ENCODE peak calls at places on chromosomes 4 and X, in eight cellular contexts. One of them, this sample, is unnamed.

GRCh38 chr4:82044141-82044993 is 329.4 kb downstream of the HNRNPD start:
- DNase-seq in suprapubic skin: peak; percentile 65
- DNase-seq in fibroblast of lung: peak; percentile 41
- DNase-seq in neural progenitor cell: peak; percentile 88
- DNase-seq in endodermal cell: peak; percentile 93
- DNase-seq in cardiac muscle cell: peak; percentile 84
- DNase-seq in breast epithelium: peak; percentile 54
- DNase-seq in astrocyte: peak; percentile 14
- DNase-seq in this sample: peak; percentile 55

GRCh38 chr4:9877123-9877522 is 95.7 kb downstream of the DRD5 start:
- DNase-seq in fibroblast of lung: no peak
- DNase-seq in endodermal cell: peak; percentile 54
- DNase-seq in suprapubic skin: no peak
- DNase-seq in breast epithelium: no peak
- DNase-seq in cardiac muscle cell: no peak
- DNase-seq in neural progenitor cell: no peak
- DNase-seq in astrocyte: no peak
- DNase-seq in this sample: no peak

GRCh38 chr4:186472948-186473347 is 82.4 kb downstream of the MTNR1A start:
- DNase-seq in suprapubic skin: no peak
- DNase-seq in endodermal cell: peak; percentile 57
- DNase-seq in cardiac muscle cell: peak; percentile 66
- DNase-seq in neural progenitor cell: peak; percentile 39
- DNase-seq in fibroblast of lung: peak; percentile 39
- DNase-seq in astrocyte: peak; percentile 23
- DNase-seq in breast epithelium: no peak
- DNase-seq in this sample: no peak

GRCh38 chrX:118802857-118803256 is 20.8 kb upstream of the ZCCHC12 start:
- DNase-seq in breast epithelium: no peak
- DNase-seq in cardiac muscle cell: peak; percentile 80
- DNase-seq in suprapubic skin: no peak
- DNase-seq in fibroblast of lung: peak; percentile 14
- DNase-seq in endodermal cell: no peak
- DNase-seq in neural progenitor cell: no peak
- DNase-seq in astrocyte: peak; percentile 20
- DNase-seq in this sample: no peak

GRCh38 chr4:168562021-168562691 is 65.3 kb downstream of the PALLD start:
- DNase-seq in astrocyte: peak; percentile 73
- DNase-seq in suprapubic skin: no peak
- DNase-seq in cardiac muscle cell: no peak
- DNase-seq in fibroblast of lung: peak; percentile 80
- DNase-seq in breast epithelium: no peak
- DNase-seq in neural progenitor cell: no peak
- DNase-seq in endodermal cell: no peak
- DNase-seq in this sample: no peak

GRCh38 chr4:38692421-38692820 is 28.4 kb downstream of the KLF3 start:
- DNase-seq in fibroblast of lung: no peak
- DNase-seq in astrocyte: no peak
- DNase-seq in breast epithelium: no peak
- DNase-seq in suprapubic skin: no peak
- DNase-seq in endodermal cell: no peak
- DNase-seq in neural progenitor cell: no peak
- DNase-seq in cardiac muscle cell: no peak
- DNase-seq in this sample: no peak

GRCh38 chr4:40699648-40700047 is 50.1 kb upstream of the NSUN7 start:
- DNase-seq in suprapubic skin: no peak
- DNase-seq in endodermal cell: no peak
- DNase-seq in cardiac muscle cell: peak; percentile 63
- DNase-seq in astrocyte: peak; percentile 80
- DNase-seq in neural progenitor cell: no peak
- DNase-seq in breast epithelium: no peak
- DNase-seq in fibroblast of lung: peak; percentile 83
- DNase-seq in this sample: no peak

GRCh38 chr4:154527308-154527707 is 22.9 kb downstream of the PLRG1 start:
- DNase-seq in suprapubic skin: no peak
- DNase-seq in cardiac muscle cell: no peak
- DNase-seq in fibroblast of lung: no peak
- DNase-seq in breast epithelium: no peak
- DNase-seq in endodermal cell: no peak
- DNase-seq in astrocyte: no peak
- DNase-seq in neural progenitor cell: no peak
- DNase-seq in this sample: no peak

GRCh38 chrX:111375747-111376146 is 36.2 kb downstream of the DCX start:
- DNase-seq in astrocyte: no peak
- DNase-seq in cardiac muscle cell: peak; percentile 0
- DNase-seq in breast epithelium: no peak
- DNase-seq in suprapubic skin: no peak
- DNase-seq in neural progenitor cell: peak; percentile 66
- DNase-seq in fibroblast of lung: peak; percentile 8
- DNase-seq in endodermal cell: no peak
- DNase-seq in this sample: no peak

GRCh38 chr4:71604785-71605184 is 179.1 kb downstream of the GC start:
- DNase-seq in suprapubic skin: no peak
- DNase-seq in endodermal cell: no peak
- DNase-seq in cardiac muscle cell: no peak
- DNase-seq in fibroblast of lung: no peak
- DNase-seq in neural progenitor cell: no peak
- DNase-seq in astrocyte: no peak
- DNase-seq in breast epithelium: no peak
- DNase-seq in this sample: no peak

GRCh38 chr4:104976258-104976657 is 170.4 kb upstream of the TET2 start:
- DNase-seq in astrocyte: no peak
- DNase-seq in endodermal cell: no peak
- DNase-seq in fibroblast of lung: no peak
- DNase-seq in neural progenitor cell: no peak
- DNase-seq in cardiac muscle cell: no peak
- DNase-seq in suprapubic skin: no peak
- DNase-seq in breast epithelium: no peak
- DNase-seq in this sample: no peak

GRCh38 chr4:30863031-30863430 is 142.9 kb downstream of the PCDH7 start:
- DNase-seq in fibroblast of lung: peak; percentile 85
- DNase-seq in astrocyte: peak; percentile 82
- DNase-seq in endodermal cell: no peak
- DNase-seq in neural progenitor cell: no peak
- DNase-seq in breast epithelium: no peak
- DNase-seq in suprapubic skin: no peak
- DNase-seq in cardiac muscle cell: peak; percentile 78
- DNase-seq in this sample: no peak

GRCh38 chrX:63657821-63658220 is 127.2 kb downstream of the ARHGEF9 start:
- DNase-seq in breast epithelium: no peak
- DNase-seq in fibroblast of lung: peak; percentile 87
- DNase-seq in cardiac muscle cell: peak; percentile 86
- DNase-seq in neural progenitor cell: no peak
- DNase-seq in astrocyte: peak; percentile 84
- DNase-seq in suprapubic skin: no peak
- DNase-seq in endodermal cell: no peak
- DNase-seq in this sample: peak; percentile 53

GRCh38 chr4:76354517-76355473 is 48.3 kb downstream of the STBD1 start:
- DNase-seq in astrocyte: no peak
- DNase-seq in suprapubic skin: no peak
- DNase-seq in endodermal cell: no peak
- DNase-seq in breast epithelium: no peak
- DNase-seq in neural progenitor cell: no peak
- DNase-seq in cardiac muscle cell: peak; percentile 18
- DNase-seq in fibroblast of lung: no peak
- DNase-seq in this sample: no peak

GRCh38 chrX:108641589-108642272 is 94.6 kb downstream of the IRS4 start:
- DNase-seq in fibroblast of lung: no peak
- DNase-seq in suprapubic skin: no peak
- DNase-seq in endodermal cell: peak; percentile 54
- DNase-seq in neural progenitor cell: no peak
- DNase-seq in astrocyte: no peak
- DNase-seq in cardiac muscle cell: no peak
- DNase-seq in breast epithelium: no peak
- DNase-seq in this sample: no peak

GRCh38 chr4:153976954-153977353 is 188.1 kb upstream of the SFRP2 start:
- DNase-seq in endodermal cell: no peak
- DNase-seq in suprapubic skin: no peak
- DNase-seq in astrocyte: no peak
- DNase-seq in neural progenitor cell: no peak
- DNase-seq in breast epithelium: no peak
- DNase-seq in fibroblast of lung: peak; percentile 2
- DNase-seq in cardiac muscle cell: no peak
- DNase-seq in this sample: no peak

GRCh38 chrX:136574548-136574947 is 42.5 kb downstream of the VGLL1 start:
- DNase-seq in cardiac muscle cell: peak; percentile 16
- DNase-seq in suprapubic skin: no peak
- DNase-seq in fibroblast of lung: no peak
- DNase-seq in astrocyte: no peak
- DNase-seq in breast epithelium: no peak
- DNase-seq in endodermal cell: no peak
- DNase-seq in neural progenitor cell: no peak
- DNase-seq in this sample: no peak

GRCh38 chr4:41881931-41882621 is 53.2 kb upstream of the TMEM33 start:
- DNase-seq in breast epithelium: peak; percentile 47
- DNase-seq in cardiac muscle cell: no peak
- DNase-seq in suprapubic skin: no peak
- DNase-seq in neural progenitor cell: peak; percentile 52
- DNase-seq in astrocyte: no peak
- DNase-seq in endodermal cell: peak; percentile 72
- DNase-seq in fibroblast of lung: no peak
- DNase-seq in this sample: no peak

GRCh38 chrX:119552508-119552907 is 12.7 kb downstream of the STEEP1 start:
- DNase-seq in astrocyte: peak; percentile 6
- DNase-seq in neural progenitor cell: no peak
- DNase-seq in endodermal cell: no peak
- DNase-seq in suprapubic skin: no peak
- DNase-seq in breast epithelium: no peak
- DNase-seq in cardiac muscle cell: peak; percentile 65
- DNase-seq in fibroblast of lung: peak; percentile 27
- DNase-seq in this sample: no peak

GRCh38 chr4:835148-836002 is 9.4 kb upstream of the CPLX1 start:
- DNase-seq in breast epithelium: no peak
- DNase-seq in neural progenitor cell: no peak
- DNase-seq in fibroblast of lung: no peak
- DNase-seq in astrocyte: no peak
- DNase-seq in suprapubic skin: no peak
- DNase-seq in cardiac muscle cell: no peak
- DNase-seq in endodermal cell: no peak
- DNase-seq in this sample: peak; percentile 62
- H3K27ac ChIP-seq in breast epithelium: no peak overlapping the region
- H3K27ac ChIP-seq in neural progenitor cell: no peak overlapping the region
- H3K27ac ChIP-seq in fibroblast of lung: no peak overlapping the region
- H3K27ac ChIP-seq in astrocyte: no peak overlapping the region
- H3K27ac ChIP-seq in suprapubic skin: no peak overlapping the region
- H3K27ac ChIP-seq in cardiac muscle cell: no peak overlapping the region
- H3K27ac ChIP-seq in endodermal cell: no peak overlapping the region
- H3K27ac ChIP-seq in this sample: no peak overlapping the region

GRCh38 chrX:40093586-40093985 is 4.2 kb downstream of the BCOR start:
- DNase-seq in suprapubic skin: no peak
- DNase-seq in cardiac muscle cell: no peak
- DNase-seq in fibroblast of lung: no peak
- DNase-seq in breast epithelium: no peak
- DNase-seq in endodermal cell: no peak
- DNase-seq in astrocyte: no peak
- DNase-seq in neural progenitor cell: peak; percentile 3
- DNase-seq in this sample: no peak

GRCh38 chrX:40090961-40091360 is 6.8 kb downstream of the BCOR start:
- DNase-seq in endodermal cell: peak; percentile 74
- DNase-seq in suprapubic skin: no peak
- DNase-seq in neural progenitor cell: peak; percentile 12
- DNase-seq in astrocyte: no peak
- DNase-seq in fibroblast of lung: no peak
- DNase-seq in breast epithelium: no peak
- DNase-seq in cardiac muscle cell: no peak
- DNase-seq in this sample: no peak

GRCh38 chrX:40092808-40093435 is 4.8 kb downstream of the BCOR start:
- DNase-seq in cardiac muscle cell: no peak
- DNase-seq in fibroblast of lung: no peak
- DNase-seq in neural progenitor cell: no peak
- DNase-seq in astrocyte: no peak
- DNase-seq in breast epithelium: no peak
- DNase-seq in suprapubic skin: no peak
- DNase-seq in endodermal cell: peak; percentile 86
- DNase-seq in this sample: no peak

GRCh38 chrX:40090050-40090804 is 7.5 kb downstream of the BCOR start:
- DNase-seq in cardiac muscle cell: peak; percentile 37
- DNase-seq in fibroblast of lung: no peak
- DNase-seq in breast epithelium: no peak
- DNase-seq in astrocyte: no peak
- DNase-seq in endodermal cell: peak; percentile 86
- DNase-seq in neural progenitor cell: peak; percentile 67
- DNase-seq in suprapubic skin: no peak
- DNase-seq in this sample: no peak

GRCh38 chrX:40091691-40092421 is 5.9 kb downstream of the BCOR start:
- DNase-seq in endodermal cell: peak; percentile 85
- DNase-seq in cardiac muscle cell: no peak
- DNase-seq in astrocyte: no peak
- DNase-seq in breast epithelium: no peak
- DNase-seq in suprapubic skin: no peak
- DNase-seq in neural progenitor cell: peak; percentile 77
- DNase-seq in fibroblast of lung: no peak
- DNase-seq in this sample: no peak
- H3K4me1 ChIP-seq in endodermal cell: peaks cover 3% of the 10 kb centered on the region
- H3K4me1 ChIP-seq in cardiac muscle cell: peaks cover 53% of the 10 kb centered on the region
- H3K4me1 ChIP-seq in astrocyte: peaks cover 20% of the 10 kb centered on the region
- H3K4me1 ChIP-seq in breast epithelium: no peaks in the 10 kb centered on the region
- H3K4me1 ChIP-seq in suprapubic skin: peaks cover 36% of the 10 kb centered on the region
- H3K4me1 ChIP-seq in neural progenitor cell: peaks cover 64% of the 10 kb centered on the region
- H3K4me1 ChIP-seq in fibroblast of lung: peaks cover 15% of the 10 kb centered on the region
- H3K4me1 ChIP-seq in this sample: no peaks in the 10 kb centered on the region

GRCh38 chrX:153394595-153394994 is 6.6 kb downstream of the PNMA6E start:
- DNase-seq in fibroblast of lung: no peak
- DNase-seq in neural progenitor cell: no peak
- DNase-seq in endodermal cell: no peak
- DNase-seq in cardiac muscle cell: no peak
- DNase-seq in astrocyte: no peak
- DNase-seq in suprapubic skin: no peak
- DNase-seq in breast epithelium: no peak
- DNase-seq in this sample: no peak
- H3K9me3 ChIP-seq in fibroblast of lung: no peaks in the 10 kb centered on the region
- H3K9me3 ChIP-seq in neural progenitor cell: no peaks in the 10 kb centered on the region
- H3K9me3 ChIP-seq in endodermal cell: no peaks in the 10 kb centered on the region
- H3K9me3 ChIP-seq in cardiac muscle cell: no peaks in the 10 kb centered on the region
- H3K9me3 ChIP-seq in astrocyte: no peaks in the 10 kb centered on the region
- H3K9me3 ChIP-seq in suprapubic skin: no peaks in the 10 kb centered on the region
- H3K9me3 ChIP-seq in breast epithelium: no peaks in the 10 kb centered on the region
- H3K9me3 ChIP-seq in this sample: no peaks in the 10 kb centered on the region

GRCh38 chr4:120918092-120918491 is 4.4 kb downstream of the PRDM5 start:
- DNase-seq in cardiac muscle cell: no peak
- DNase-seq in suprapubic skin: no peak
- DNase-seq in endodermal cell: no peak
- DNase-seq in fibroblast of lung: no peak
- DNase-seq in astrocyte: no peak
- DNase-seq in neural progenitor cell: no peak
- DNase-seq in breast epithelium: no peak
- DNase-seq in this sample: no peak

GRCh38 chr4:120920666-120921065 is 1.9 kb downstream of the PRDM5 start:
- DNase-seq in suprapubic skin: no peak
- DNase-seq in astrocyte: no peak
- DNase-seq in breast epithelium: no peak
- DNase-seq in fibroblast of lung: no peak
- DNase-seq in neural progenitor cell: no peak
- DNase-seq in cardiac muscle cell: no peak
- DNase-seq in endodermal cell: no peak
- DNase-seq in this sample: no peak

GRCh38 chr4:120918788-120919187 is 3.7 kb downstream of the PRDM5 start:
- DNase-seq in endodermal cell: no peak
- DNase-seq in fibroblast of lung: peak; percentile 42
- DNase-seq in breast epithelium: no peak
- DNase-seq in suprapubic skin: no peak
- DNase-seq in neural progenitor cell: no peak
- DNase-seq in astrocyte: peak; percentile 27
- DNase-seq in cardiac muscle cell: peak; percentile 33
- DNase-seq in this sample: no peak

GRCh38 chr4:120921456-120922389 is 803 bp downstream of the PRDM5 start:
- DNase-seq in breast epithelium: peak; percentile 53
- DNase-seq in suprapubic skin: peak; percentile 78
- DNase-seq in fibroblast of lung: peak; percentile 80
- DNase-seq in neural progenitor cell: peak; percentile 69
- DNase-seq in cardiac muscle cell: peak; percentile 83
- DNase-seq in endodermal cell: peak; percentile 78
- DNase-seq in astrocyte: peak; percentile 66
- DNase-seq in this sample: no peak

GRCh38 chr4:120919358-120919757 is 3.2 kb downstream of the PRDM5 start:
- DNase-seq in fibroblast of lung: no peak
- DNase-seq in neural progenitor cell: no peak
- DNase-seq in cardiac muscle cell: no peak
- DNase-seq in breast epithelium: no peak
- DNase-seq in suprapubic skin: no peak
- DNase-seq in astrocyte: no peak
- DNase-seq in endodermal cell: no peak
- DNase-seq in this sample: no peak
- H3K27ac ChIP-seq in fibroblast of lung: no peak overlapping the region
- H3K27ac ChIP-seq in neural progenitor cell: no peak overlapping the region
- H3K27ac ChIP-seq in cardiac muscle cell: no peak overlapping the region
- H3K27ac ChIP-seq in breast epithelium: no peak overlapping the region
- H3K27ac ChIP-seq in suprapubic skin: no peak overlapping the region
- H3K27ac ChIP-seq in astrocyte: no peak overlapping the region
- H3K27ac ChIP-seq in endodermal cell: no peak overlapping the region
- H3K27ac ChIP-seq in this sample: no peak overlapping the region

This sample was measured in RWPE2.